ENCODE peak calls at places on chromosomes 2 and 18, in ten cellular contexts. One of them, this sample, is unnamed. For H3K4me1, the result is how much of the 10 kb centered on the place peaks cover.

GRCh38 chr2:209579236-209579749 is 155.4 kb downstream of the MAP2 start:
- DNase-seq in stomach: no peak
- DNase-seq in upper lobe of left lung: no peak
- DNase-seq in GM12878: no peak
- DNase-seq in suprapubic skin: no peak
- DNase-seq in A549: no peak
- DNase-seq in K562: no peak
- DNase-seq in HepG2: no peak
- DNase-seq in SK-N-SH: peak
- DNase-seq in ovary: no peak
- DNase-seq in this sample: no peak

GRCh38 chr2:55120634-55121359 is 70.5 kb upstream of the RTN4 start:
- DNase-seq in GM12878: no peak
- DNase-seq in ovary: peak
- DNase-seq in K562: peak
- DNase-seq in suprapubic skin: no peak
- DNase-seq in SK-N-SH: no peak
- DNase-seq in stomach: no peak
- DNase-seq in HepG2: no peak
- DNase-seq in A549: no peak
- DNase-seq in upper lobe of left lung: peak
- DNase-seq in this sample: no peak

GRCh38 chr2:154694881-154695280 is 3.6 kb upstream of the KCNJ3 start:
- DNase-seq in A549: no peak
- DNase-seq in upper lobe of left lung: no peak
- DNase-seq in GM12878: no peak
- DNase-seq in suprapubic skin: no peak
- DNase-seq in SK-N-SH: no peak
- DNase-seq in HepG2: no peak
- DNase-seq in K562: no peak
- DNase-seq in stomach: no peak
- DNase-seq in ovary: no peak
- DNase-seq in this sample: no peak

GRCh38 chr18:62420151-62420512 is 95.0 kb downstream of the TNFRSF11A start:
- DNase-seq in SK-N-SH: no peak
- DNase-seq in ovary: no peak
- DNase-seq in upper lobe of left lung: no peak
- DNase-seq in stomach: no peak
- DNase-seq in suprapubic skin: no peak
- DNase-seq in GM12878: no peak
- DNase-seq in A549: no peak
- DNase-seq in K562: peak
- DNase-seq in HepG2: peak
- DNase-seq in this sample: no peak

GRCh38 chr2:130736487-130736886 is 7.6 kb downstream of the GPR148 start:
- DNase-seq in upper lobe of left lung: no peak
- DNase-seq in K562: no peak
- DNase-seq in SK-N-SH: no peak
- DNase-seq in suprapubic skin: no peak
- DNase-seq in ovary: no peak
- DNase-seq in A549: no peak
- DNase-seq in stomach: no peak
- DNase-seq in HepG2: no peak
- DNase-seq in GM12878: no peak
- DNase-seq in this sample: no peak

GRCh38 chr2:162317910-162318279 is 589 bp downstream of the IFIH1 start:
- DNase-seq in upper lobe of left lung: peak
- DNase-seq in K562: no peak
- DNase-seq in stomach: peak
- DNase-seq in GM12878: no peak
- DNase-seq in HepG2: no peak
- DNase-seq in suprapubic skin: no peak
- DNase-seq in A549: no peak
- DNase-seq in SK-N-SH: no peak
- DNase-seq in ovary: peak
- DNase-seq in this sample: no peak

GRCh38 chr2:103773884-103774283 is 1012.1 kb downstream of the TMEM182 start:
- DNase-seq in suprapubic skin: no peak
- DNase-seq in stomach: no peak
- DNase-seq in GM12878: no peak
- DNase-seq in HepG2: peak
- DNase-seq in A549: no peak
- DNase-seq in K562: no peak
- DNase-seq in SK-N-SH: no peak
- DNase-seq in ovary: no peak
- DNase-seq in upper lobe of left lung: no peak
- DNase-seq in this sample: no peak

GRCh38 chr2:102708847-102709559 is 52.8 kb upstream of the TMEM182 start:
- DNase-seq in A549: peak
- DNase-seq in HepG2: peak
- DNase-seq in SK-N-SH: no peak
- DNase-seq in K562: no peak
- DNase-seq in stomach: no peak
- DNase-seq in GM12878: no peak
- DNase-seq in suprapubic skin: no peak
- DNase-seq in upper lobe of left lung: no peak
- DNase-seq in ovary: no peak
- DNase-seq in this sample: no peak

GRCh38 chr2:64062840-64063239 is 43.6 kb upstream of the VPS54 start:
- DNase-seq in upper lobe of left lung: no peak
- DNase-seq in A549: no peak
- DNase-seq in ovary: no peak
- DNase-seq in K562: no peak
- DNase-seq in HepG2: no peak
- DNase-seq in GM12878: peak
- DNase-seq in stomach: no peak
- DNase-seq in suprapubic skin: no peak
- DNase-seq in SK-N-SH: no peak
- DNase-seq in this sample: no peak

GRCh38 chr2:235345745-235346144 is 148.1 kb upstream of the AGAP1 start:
- DNase-seq in upper lobe of left lung: no peak
- DNase-seq in K562: no peak
- DNase-seq in ovary: no peak
- DNase-seq in A549: no peak
- DNase-seq in stomach: no peak
- DNase-seq in HepG2: no peak
- DNase-seq in suprapubic skin: no peak
- DNase-seq in SK-N-SH: no peak
- DNase-seq in GM12878: no peak
- DNase-seq in this sample: no peak

GRCh38 chr2:20185176-20186022 is 39.5 kb downstream of the SDC1 start:
- DNase-seq in upper lobe of left lung: no peak
- DNase-seq in A549: no peak
- DNase-seq in ovary: no peak
- DNase-seq in stomach: no peak
- DNase-seq in GM12878: no peak
- DNase-seq in SK-N-SH: no peak
- DNase-seq in HepG2: no peak
- DNase-seq in K562: no peak
- DNase-seq in suprapubic skin: no peak
- DNase-seq in this sample: no peak

GRCh38 chr2:59458862-59459261 is 1094.6 kb downstream of the BCL11A start:
- DNase-seq in K562: no peak
- DNase-seq in upper lobe of left lung: no peak
- DNase-seq in SK-N-SH: no peak
- DNase-seq in ovary: no peak
- DNase-seq in stomach: peak
- DNase-seq in HepG2: no peak
- DNase-seq in GM12878: no peak
- DNase-seq in suprapubic skin: no peak
- DNase-seq in A549: no peak
- DNase-seq in this sample: no peak

GRCh38 chr2:12504443-12504842 is 212.3 kb upstream of the TRIB2 start:
- DNase-seq in ovary: no peak
- DNase-seq in A549: no peak
- DNase-seq in HepG2: no peak
- DNase-seq in suprapubic skin: no peak
- DNase-seq in SK-N-SH: no peak
- DNase-seq in K562: no peak
- DNase-seq in upper lobe of left lung: no peak
- DNase-seq in stomach: no peak
- DNase-seq in GM12878: peak
- DNase-seq in this sample: no peak

GRCh38 chr2:86443601-86444000 is 2.4 kb downstream of the KDM3A start:
- DNase-seq in GM12878: no peak
- DNase-seq in ovary: no peak
- DNase-seq in HepG2: no peak
- DNase-seq in A549: no peak
- DNase-seq in suprapubic skin: no peak
- DNase-seq in SK-N-SH: no peak
- DNase-seq in stomach: no peak
- DNase-seq in K562: no peak
- DNase-seq in upper lobe of left lung: no peak
- DNase-seq in this sample: no peak
- H3K4me3 ChIP-seq in GM12878: peak
- H3K4me3 ChIP-seq in ovary: no peak
- H3K4me3 ChIP-seq in HepG2: peak
- H3K4me3 ChIP-seq in A549: no peak
- H3K4me3 ChIP-seq in suprapubic skin: peak
- H3K4me3 ChIP-seq in SK-N-SH: peak
- H3K4me3 ChIP-seq in stomach: peak
- H3K4me3 ChIP-seq in K562: no peak
- H3K4me3 ChIP-seq in upper lobe of left lung: no peak
- H3K4me3 ChIP-seq in this sample: peak

GRCh38 chr2:9232886-9233285 is 26.3 kb downstream of the ASAP2 start:
- DNase-seq in suprapubic skin: no peak
- DNase-seq in ovary: no peak
- DNase-seq in SK-N-SH: peak
- DNase-seq in GM12878: no peak
- DNase-seq in K562: peak
- DNase-seq in upper lobe of left lung: no peak
- DNase-seq in stomach: no peak
- DNase-seq in HepG2: peak
- DNase-seq in A549: no peak
- DNase-seq in this sample: no peak
- H3K4me1 ChIP-seq in suprapubic skin: half or more
- H3K4me1 ChIP-seq in ovary: half or more
- H3K4me1 ChIP-seq in SK-N-SH: half or more
- H3K4me1 ChIP-seq in GM12878: under half
- H3K4me1 ChIP-seq in K562: under half
- H3K4me1 ChIP-seq in upper lobe of left lung: half or more
- H3K4me1 ChIP-seq in stomach: half or more
- H3K4me1 ChIP-seq in HepG2: half or more
- H3K4me1 ChIP-seq in A549: half or more
- H3K4me1 ChIP-seq in this sample: half or more

GRCh38 chr2:127060264-127060945 is 46.5 kb downstream of the BIN1 start:
- DNase-seq in GM12878: no peak
- DNase-seq in HepG2: no peak
- DNase-seq in stomach: no peak
- DNase-seq in A549: no peak
- DNase-seq in K562: no peak
- DNase-seq in suprapubic skin: no peak
- DNase-seq in SK-N-SH: no peak
- DNase-seq in ovary: no peak
- DNase-seq in upper lobe of left lung: peak
- DNase-seq in this sample: no peak

GRCh38 chr2:127063701-127064590 is 43.0 kb downstream of the BIN1 start:
- DNase-seq in SK-N-SH: no peak
- DNase-seq in upper lobe of left lung: peak
- DNase-seq in HepG2: no peak
- DNase-seq in stomach: no peak
- DNase-seq in K562: no peak
- DNase-seq in GM12878: no peak
- DNase-seq in A549: no peak
- DNase-seq in ovary: no peak
- DNase-seq in suprapubic skin: no peak
- DNase-seq in this sample: peak

GRCh38 chr2:127058656-127059252 is 48.2 kb downstream of the BIN1 start:
- DNase-seq in ovary: no peak
- DNase-seq in GM12878: no peak
- DNase-seq in suprapubic skin: no peak
- DNase-seq in upper lobe of left lung: peak
- DNase-seq in A549: no peak
- DNase-seq in SK-N-SH: no peak
- DNase-seq in HepG2: no peak
- DNase-seq in stomach: no peak
- DNase-seq in K562: peak
- DNase-seq in this sample: no peak

GRCh38 chr2:127059559-127059958 is 47.4 kb downstream of the BIN1 start:
- DNase-seq in stomach: no peak
- DNase-seq in suprapubic skin: no peak
- DNase-seq in GM12878: no peak
- DNase-seq in HepG2: no peak
- DNase-seq in K562: no peak
- DNase-seq in SK-N-SH: no peak
- DNase-seq in ovary: no peak
- DNase-seq in A549: no peak
- DNase-seq in upper lobe of left lung: no peak
- DNase-seq in this sample: no peak

DNA sequence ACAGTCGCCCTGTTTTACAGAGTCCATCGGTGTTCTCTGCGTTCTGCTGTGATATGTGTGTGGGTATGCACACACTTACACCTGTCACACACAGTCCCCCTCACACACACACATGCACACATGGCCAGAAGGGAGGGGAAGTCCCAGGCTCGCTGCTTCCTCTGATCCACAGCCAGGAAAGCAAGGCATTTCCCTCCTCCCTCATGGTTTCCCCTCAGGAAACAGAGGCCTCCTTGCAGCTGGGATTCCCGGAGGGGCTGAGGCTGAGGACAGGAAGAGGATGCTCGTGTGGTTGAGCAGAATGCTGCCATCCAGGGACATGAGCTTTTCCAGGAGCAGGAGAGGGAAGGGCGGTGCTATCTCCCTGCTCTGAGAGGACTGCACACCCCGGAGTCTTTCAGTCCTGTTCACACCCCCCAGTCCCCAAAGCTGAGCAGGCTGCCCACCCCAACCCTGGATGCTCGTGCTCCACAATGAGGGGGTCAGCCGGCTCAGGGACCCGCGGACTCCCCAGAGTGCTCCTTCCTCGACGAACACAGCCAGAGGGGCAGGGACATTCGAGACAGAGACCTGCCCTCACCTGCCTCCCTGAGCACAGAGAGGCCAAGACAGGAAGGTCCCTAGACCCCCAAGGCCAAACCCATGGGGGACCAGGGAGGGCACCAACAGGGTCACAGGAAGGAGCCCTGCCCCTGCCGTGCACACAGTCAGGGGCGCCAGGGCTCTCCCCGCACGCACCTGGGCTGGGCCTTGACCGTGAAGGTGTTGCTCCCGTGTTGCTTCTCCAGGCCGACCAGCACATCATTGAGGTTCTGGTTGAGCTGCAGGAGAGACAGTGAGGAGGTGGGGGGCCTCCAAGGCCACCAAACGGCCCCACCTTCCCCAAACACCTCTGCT is 45.3 kb downstream of the BIN1 start:
- DNase-seq in A549: no peak
- DNase-seq in SK-N-SH: no peak
- DNase-seq in ovary: no peak
- DNase-seq in HepG2: no peak
- DNase-seq in stomach: no peak
- DNase-seq in GM12878: no peak
- DNase-seq in suprapubic skin: no peak
- DNase-seq in K562: no peak
- DNase-seq in upper lobe of left lung: peak
- DNase-seq in this sample: no peak
- TF ChIP-seq EP300 in A549: no peak
- TF ChIP-seq EP300 in SK-N-SH: no peak
- TF ChIP-seq EP300 in ovary: peak
- TF ChIP-seq EP300 in HepG2: no peak
- TF ChIP-seq EP300 in stomach: peak
- TF ChIP-seq EP300 in GM12878: no peak
- TF ChIP-seq EP300 in suprapubic skin: no peak
- TF ChIP-seq EP300 in K562: no peak
- TF ChIP-seq EP300 in upper lobe of left lung: no peak
- TF ChIP-seq EP300 in this sample: no peak

GRCh38 chr2:70698847-70699246 is 69.2 kb downstream of the ADD2 start:
- DNase-seq in HepG2: no peak
- DNase-seq in SK-N-SH: peak
- DNase-seq in A549: no peak
- DNase-seq in upper lobe of left lung: no peak
- DNase-seq in ovary: no peak
- DNase-seq in suprapubic skin: peak
- DNase-seq in stomach: no peak
- DNase-seq in GM12878: no peak
- DNase-seq in K562: no peak
- DNase-seq in this sample: no peak
- H3K4me3 ChIP-seq in HepG2: no peak
- H3K4me3 ChIP-seq in SK-N-SH: no peak
- H3K4me3 ChIP-seq in A549: no peak
- H3K4me3 ChIP-seq in upper lobe of left lung: no peak
- H3K4me3 ChIP-seq in ovary: no peak
- H3K4me3 ChIP-seq in suprapubic skin: no peak
- H3K4me3 ChIP-seq in stomach: no peak
- H3K4me3 ChIP-seq in GM12878: no peak
- H3K4me3 ChIP-seq in K562: no peak
- H3K4me3 ChIP-seq in this sample: no peak